ENCODE peak calls at places on chromosomes 11 and 22, in eight cellular contexts. One of them, this sample, is unnamed.

GRCh38 chr11:47506363-47506762 is 46.6 kb downstream of the CELF1 start:
- DNase-seq in activated CD4-positive, alpha-beta T cell treated with anti-CD3 and anti-CD28 coated beads, Interleukin-2, amount 10 ng/mL, durations not matched to agents 7 days and 5 days: no peak
- DNase-seq in NCI-H1092: no peak
- DNase-seq in activated naive CD4-positive, alpha-beta T cell treated with Interleukin-2 at 50 U/mL for 16 hours: no peak
- DNase-seq in posterior cingulate gyrus: no peak
- DNase-seq in activated T-helper 1 cell treated with anti-CD3 and anti-CD28 coated beads, Interleukin-2, amount 50 U/mL, for 16 hours: no peak
- DNase-seq in A172: no peak
- DNase-seq in AG04449: no peak
- DNase-seq in this sample: no peak

GRCh38 chr11:90124371-90124770 is 10.1 kb upstream of the NAALAD2 start:
- DNase-seq in posterior cingulate gyrus: no peak
- DNase-seq in NCI-H1092: no peak
- DNase-seq in activated T-helper 1 cell treated with anti-CD3 and anti-CD28 coated beads, Interleukin-2, amount 50 U/mL, for 16 hours: no peak
- DNase-seq in A172: no peak
- DNase-seq in AG04449: no peak
- DNase-seq in activated naive CD4-positive, alpha-beta T cell treated with Interleukin-2 at 50 U/mL for 16 hours: no peak
- DNase-seq in activated CD4-positive, alpha-beta T cell treated with anti-CD3 and anti-CD28 coated beads, Interleukin-2, amount 10 ng/mL, durations not matched to agents 7 days and 5 days: no peak
- DNase-seq in this sample: no peak

GRCh38 chr11:134372961-134373360 is 39.1 kb downstream of the B3GAT1 start:
- DNase-seq in NCI-H1092: peak
- DNase-seq in posterior cingulate gyrus: no peak
- DNase-seq in A172: no peak
- DNase-seq in activated T-helper 1 cell treated with anti-CD3 and anti-CD28 coated beads, Interleukin-2, amount 50 U/mL, for 16 hours: no peak
- DNase-seq in activated naive CD4-positive, alpha-beta T cell treated with Interleukin-2 at 50 U/mL for 16 hours: no peak
- DNase-seq in activated CD4-positive, alpha-beta T cell treated with anti-CD3 and anti-CD28 coated beads, Interleukin-2, amount 10 ng/mL, durations not matched to agents 7 days and 5 days: no peak
- DNase-seq in AG04449: no peak
- DNase-seq in this sample: no peak

GRCh38 chr11:59707371-59707770 is 6.3 kb downstream of the OR10V1 start:
- DNase-seq in activated CD4-positive, alpha-beta T cell treated with anti-CD3 and anti-CD28 coated beads, Interleukin-2, amount 10 ng/mL, durations not matched to agents 7 days and 5 days: no peak
- DNase-seq in NCI-H1092: no peak
- DNase-seq in activated naive CD4-positive, alpha-beta T cell treated with Interleukin-2 at 50 U/mL for 16 hours: no peak
- DNase-seq in activated T-helper 1 cell treated with anti-CD3 and anti-CD28 coated beads, Interleukin-2, amount 50 U/mL, for 16 hours: no peak
- DNase-seq in posterior cingulate gyrus: no peak
- DNase-seq in A172: peak
- DNase-seq in AG04449: no peak
- DNase-seq in this sample: no peak

GRCh38 chr11:130423541-130424155 is 4.8 kb downstream of the ADAMTS8 start:
- DNase-seq in A172: no peak
- DNase-seq in activated T-helper 1 cell treated with anti-CD3 and anti-CD28 coated beads, Interleukin-2, amount 50 U/mL, for 16 hours: no peak
- DNase-seq in AG04449: no peak
- DNase-seq in activated naive CD4-positive, alpha-beta T cell treated with Interleukin-2 at 50 U/mL for 16 hours: no peak
- DNase-seq in activated CD4-positive, alpha-beta T cell treated with anti-CD3 and anti-CD28 coated beads, Interleukin-2, amount 10 ng/mL, durations not matched to agents 7 days and 5 days: no peak
- DNase-seq in NCI-H1092: no peak
- DNase-seq in posterior cingulate gyrus: no peak
- DNase-seq in this sample: no peak

GRCh38 chr11:96313163-96313562 is 29.8 kb downstream of the MAML2 start:
- DNase-seq in activated T-helper 1 cell treated with anti-CD3 and anti-CD28 coated beads, Interleukin-2, amount 50 U/mL, for 16 hours: no peak
- DNase-seq in activated CD4-positive, alpha-beta T cell treated with anti-CD3 and anti-CD28 coated beads, Interleukin-2, amount 10 ng/mL, durations not matched to agents 7 days and 5 days: no peak
- DNase-seq in AG04449: no peak
- DNase-seq in NCI-H1092: no peak
- DNase-seq in A172: no peak
- DNase-seq in posterior cingulate gyrus: no peak
- DNase-seq in activated naive CD4-positive, alpha-beta T cell treated with Interleukin-2 at 50 U/mL for 16 hours: no peak
- DNase-seq in this sample: no peak

GRCh38 chr22:48369789-48370507 is 1457.7 kb downstream of the BRD1 start:
- DNase-seq in AG04449: no peak
- DNase-seq in NCI-H1092: no peak
- DNase-seq in activated naive CD4-positive, alpha-beta T cell treated with Interleukin-2 at 50 U/mL for 16 hours: no peak
- DNase-seq in A172: no peak
- DNase-seq in activated CD4-positive, alpha-beta T cell treated with anti-CD3 and anti-CD28 coated beads, Interleukin-2, amount 10 ng/mL, durations not matched to agents 7 days and 5 days: no peak
- DNase-seq in activated T-helper 1 cell treated with anti-CD3 and anti-CD28 coated beads, Interleukin-2, amount 50 U/mL, for 16 hours: no peak
- DNase-seq in posterior cingulate gyrus: no peak
- DNase-seq in this sample: no peak

GRCh38 chr11:70360211-70360610 is 38.1 kb upstream of the CTTN start:
- DNase-seq in A172: no peak
- DNase-seq in NCI-H1092: no peak
- DNase-seq in AG04449: no peak
- DNase-seq in posterior cingulate gyrus: no peak
- DNase-seq in activated naive CD4-positive, alpha-beta T cell treated with Interleukin-2 at 50 U/mL for 16 hours: no peak
- DNase-seq in activated T-helper 1 cell treated with anti-CD3 and anti-CD28 coated beads, Interleukin-2, amount 50 U/mL, for 16 hours: no peak
- DNase-seq in activated CD4-positive, alpha-beta T cell treated with anti-CD3 and anti-CD28 coated beads, Interleukin-2, amount 10 ng/mL, durations not matched to agents 7 days and 5 days: no peak
- DNase-seq in this sample: no peak

GRCh38 chr11:77147036-77147315 is 18.9 kb downstream of the MYO7A start:
- DNase-seq in NCI-H1092: no peak
- DNase-seq in AG04449: no peak
- DNase-seq in activated naive CD4-positive, alpha-beta T cell treated with Interleukin-2 at 50 U/mL for 16 hours: no peak
- DNase-seq in A172: no peak
- DNase-seq in posterior cingulate gyrus: no peak
- DNase-seq in activated T-helper 1 cell treated with anti-CD3 and anti-CD28 coated beads, Interleukin-2, amount 50 U/mL, for 16 hours: no peak
- DNase-seq in activated CD4-positive, alpha-beta T cell treated with anti-CD3 and anti-CD28 coated beads, Interleukin-2, amount 10 ng/mL, durations not matched to agents 7 days and 5 days: no peak
- DNase-seq in this sample: no peak